ENCODE peak calls at places on chromosomes 2 and 18, in ten cellular contexts. B, P, S, M, G, W, T, F, V and Q are unnamed samples.
A peak's percentile ranks its signal among the peaks of the same experiment; 100 is the strongest.

GRCh38 chr18:75003764-75004690 is 204.9 kb downstream of the PTGR3 start:
- DNase-seq in B (no peak), P (no peak), S (no peak), M (no peak), G (no peak), W (peak; percentile 83), T (peak; percentile 76), F (no peak), V (no peak), Q (no peak)

GRCh38 chr18:35162995-35163394 is 77.8 kb upstream of the ZNF397 start:
- DNase-seq in B (no peak), P (no peak), S (no peak), M (no peak), G (no peak), W (no peak), T (no peak), F (no peak), V (no peak), Q (no peak)

GRCh38 chr2:88561646-88562388 is 65.4 kb downstream of the EIF2AK3 start:
- DNase-seq in B (no peak), P (no peak), S (no peak), M (no peak), G (no peak), W (no peak), T (no peak), F (no peak), V (no peak), Q (no peak)

GRCh38 chr2:175233135-175233719 is 51.7 kb upstream of the ATP5MC3 start:
- DNase-seq in B (no peak), P (no peak), S (no peak), M (no peak), G (no peak), W (peak; percentile 37), T (no peak), F (no peak), V (no peak), Q (no peak)

GRCh38 chr2:217838409-217838831 is 164.4 kb downstream of the TNS1 start:
- DNase-seq in B (no peak), P (no peak), S (no peak), M (no peak), G (no peak), W (no peak), T (peak; percentile 84), F (no peak), V (no peak), Q (no peak)

GRCh38 chr2:226746206-226746800 is 53.3 kb downstream of the IRS1 start:
- DNase-seq in B (no peak), P (no peak), S (no peak), M (no peak), G (no peak), W (no peak), T (no peak), F (no peak), V (no peak), Q (no peak)

GRCh38 chr2:218781691-218782528 is at the start of gene CYP27A1:
- DNase-seq in B (peak; percentile 63), P (no peak), S (peak; percentile 24), M (peak; percentile 78), G (peak; percentile 49), W (peak; percentile 32), T (peak; percentile 88), F (no peak), V (peak; percentile 70), Q (peak; percentile 78)

GRCh38 chr2:236574424-236575145 is 5.0 kb downstream of the ACKR3 start:
- DNase-seq in B (no peak), P (no peak), S (no peak), M (no peak), G (no peak), W (no peak), T (no peak), F (no peak), V (peak; percentile 70), Q (no peak)

GRCh38 chr2:214960677-214961076 is 151.2 kb upstream of the BARD1 start:
- DNase-seq in B (no peak), P (no peak), S (no peak), M (no peak), G (no peak), W (peak; percentile 2), T (no peak), F (no peak), V (no peak), Q (no peak)

GRCh38 chr2:33395660-33396249 is 80.7 kb upstream of the RASGRP3 start:
- DNase-seq in B (peak; percentile 21), P (peak; percentile 20), S (no peak), M (no peak), G (peak; percentile 26), W (peak; percentile 81), T (no peak), F (peak; percentile 31), V (peak; percentile 72), Q (no peak)

GRCh38 chr2:145760781-145761649 is 1241.1 kb upstream of the ZEB2 start:
- DNase-seq in B (no peak), P (no peak), S (no peak), M (no peak), G (no peak), W (peak; percentile 95), T (peak; percentile 38), F (no peak), V (no peak), Q (no peak)

GRCh38 chr2:172806426-172807008 is 70.9 kb downstream of the RAPGEF4 start:
- DNase-seq in B (no peak), P (no peak), S (peak; percentile 17), M (no peak), G (no peak), W (peak; percentile 79), T (no peak), F (no peak), V (no peak), Q (no peak)

GRCh38 chr2:232522014-232522854 is 2.0 kb downstream of the PRSS56 start:
- DNase-seq in B (peak; percentile 66), P (peak; percentile 54), S (no peak), M (peak; percentile 72), G (no peak), W (peak; percentile 35), T (peak; percentile 88), F (no peak), V (no peak), Q (peak; percentile 43)

GRCh38 chr2:9535177-9535576 is 20.5 kb downstream of the ADAM17 start:
- DNase-seq in B (no peak), P (no peak), S (no peak), M (no peak), G (no peak), W (no peak), T (no peak), F (no peak), V (no peak), Q (no peak)
- H3K4me3 ChIP-seq in B (no peak overlapping the region), P (no peak overlapping the region), S (no peak overlapping the region), M (no peak overlapping the region), G (no peak overlapping the region), W (no peak overlapping the region), T (no peak overlapping the region), F (no peak overlapping the region), V (no peak overlapping the region), Q (no peak overlapping the region)

DNA sequence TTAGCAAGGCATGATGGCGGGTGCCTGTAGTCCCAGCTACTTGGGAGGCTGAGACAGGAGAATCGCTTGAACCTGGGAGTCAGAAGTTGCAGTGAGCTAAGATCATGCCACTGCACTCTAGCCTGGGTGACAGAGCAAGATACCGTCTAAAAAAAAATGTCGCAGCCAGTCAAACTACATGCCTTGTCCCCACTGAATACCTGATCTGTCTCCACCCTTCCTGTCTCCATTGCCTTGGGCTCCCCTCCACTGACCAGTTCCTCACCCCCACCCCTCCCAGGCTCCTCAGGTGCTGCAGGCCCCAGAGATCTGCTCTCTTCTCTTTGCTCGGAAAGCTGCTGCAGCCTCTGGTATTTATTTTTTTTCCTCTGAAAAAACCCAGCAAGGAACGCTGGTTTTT is 4.3 kb downstream of the PSD4 start:
- DNase-seq in B (no peak), P (no peak), S (no peak), M (no peak), G (no peak), W (no peak), T (no peak), F (no peak), V (peak; percentile 20), Q (no peak)
- H3K4me3 ChIP-seq in B (no peak overlapping the region), P (no peak overlapping the region), S (no peak overlapping the region), M (no peak overlapping the region), G (no peak overlapping the region), W (no peak overlapping the region), T (no peak overlapping the region), F (no peak overlapping the region), V (no peak overlapping the region), Q (no peak overlapping the region)

GRCh38 chr18:12474876-12475275 is 67.1 kb downstream of the PRELID3A start:
- DNase-seq in B (no peak), P (no peak), S (no peak), M (no peak), G (no peak), W (no peak), T (no peak), F (no peak), V (no peak), Q (no peak)

GRCh38 chr18:12479982-12480381 is 72.3 kb downstream of the PRELID3A start:
- DNase-seq in B (no peak), P (no peak), S (no peak), M (no peak), G (no peak), W (no peak), T (no peak), F (no peak), V (no peak), Q (no peak)

GRCh38 chr18:12478269-12479057 is 70.7 kb downstream of the PRELID3A start:
- DNase-seq in B (no peak), P (no peak), S (no peak), M (no peak), G (no peak), W (no peak), T (no peak), F (no peak), V (no peak), Q (no peak)

GRCh38 chr18:12477606-12478005 is 69.9 kb downstream of the PRELID3A start:
- DNase-seq in B (no peak), P (no peak), S (no peak), M (no peak), G (no peak), W (no peak), T (no peak), F (no peak), V (no peak), Q (no peak)

GRCh38 chr18:12476955-12477354 is 69.2 kb downstream of the PRELID3A start:
- DNase-seq in B (no peak), P (no peak), S (no peak), M (no peak), G (no peak), W (no peak), T (no peak), F (no peak), V (no peak), Q (no peak)
- H3K4me3 ChIP-seq in B (no peak overlapping the region), P (no peak overlapping the region), S (no peak overlapping the region), M (no peak overlapping the region), G (no peak overlapping the region), W (no peak overlapping the region), T (no peak overlapping the region), F (no peak overlapping the region), V (no peak overlapping the region), Q (no peak overlapping the region)

DNA sequence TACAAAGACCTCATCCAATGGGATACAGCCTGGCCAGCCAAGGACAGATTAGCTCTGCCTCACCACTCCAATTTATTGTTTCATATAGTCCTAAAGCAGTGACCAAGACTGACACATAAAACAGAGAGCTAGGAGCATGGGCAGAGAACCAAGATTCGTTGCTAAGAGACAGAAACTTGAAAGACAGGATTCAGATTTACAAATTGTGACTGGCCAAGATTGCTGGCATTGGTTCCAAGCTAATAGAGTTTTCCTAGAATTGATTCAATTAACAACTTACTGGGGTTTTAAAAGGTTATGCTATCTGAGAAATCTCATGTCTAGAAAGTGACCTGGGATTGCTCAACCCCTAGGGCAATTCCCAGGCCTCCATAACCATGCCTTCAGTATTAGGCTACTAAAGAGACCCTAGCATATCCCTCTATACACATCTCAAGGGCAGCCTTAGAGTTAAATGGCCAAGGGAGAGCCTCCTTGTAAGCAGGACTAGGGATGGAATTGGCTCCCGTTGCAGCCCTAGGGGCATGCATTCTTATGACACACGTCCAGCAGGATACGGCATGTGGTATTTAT is 75.6 kb downstream of the ICOS start:
- DNase-seq in B (no peak), P (no peak), S (no peak), M (no peak), G (no peak), W (no peak), T (no peak), F (peak; percentile 26), V (no peak), Q (no peak)
- H3K4me3 ChIP-seq in B (no peak overlapping the region), P (no peak overlapping the region), S (no peak overlapping the region), M (no peak overlapping the region), G (no peak overlapping the region), W (no peak overlapping the region), T (no peak overlapping the region), F (no peak overlapping the region), V (no peak overlapping the region), Q (no peak overlapping the region)